ENCODE peak calls at places on chromosomes 1 and 21, in four cellular contexts. X is activated naive CD4-positive, alpha-beta T cell; L is NCI-H345; O is prostate gland. Q is an unnamed sample.

GRCh38 chr1:16153999-16154673 is 1.7 kb downstream of the EPHA2 start:
- DNase-seq in X (no peak), L (no peak), O (no peak), Q (no peak)

GRCh38 chr1:15016001-15016400 is 137.5 kb upstream of the TMEM51 start:
- DNase-seq in X (no peak), L (no peak), O (no peak), Q (no peak)

GRCh38 chr21:41763398-41763931 is 3.4 kb downstream of the RIPK4 start:
- DNase-seq in X (no peak), L (no peak), O (peak; percentile 63), Q (peak; percentile 39)

GRCh38 chr1:53999920-54000319 is 18.1 kb downstream of the LDLRAD1 start:
- DNase-seq in X (no peak), L (no peak), O (no peak), Q (no peak)

GRCh38 chr1:39694026-39694425 is 2.8 kb upstream of the HPCAL4 start:
- DNase-seq in X (no peak), L (no peak), O (no peak), Q (no peak)

GRCh38 chr1:156869455-156869854 is 8.8 kb downstream of the NTRK1 start:
- DNase-seq in X (no peak), L (no peak), O (no peak), Q (no peak)

GRCh38 chr1:22747021-22747734 is 36.5 kb downstream of the EPHB2 start:
- DNase-seq in X (no peak), L (no peak), O (no peak), Q (no peak)

GRCh38 chr21:43842742-43843141 is 22.3 kb upstream of the AGPAT3 start:
- DNase-seq in X (no peak), L (no peak), O (no peak), Q (no peak)

GRCh38 chr1:84062496-84062895 is 63.6 kb upstream of the TTLL7 start:
- DNase-seq in X (no peak), L (no peak), O (no peak), Q (no peak)

GRCh38 chr1:211468595-211468994 is 23.4 kb downstream of the RD3 start:
- DNase-seq in X (no peak), L (no peak), O (no peak), Q (no peak)

GRCh38 chr21:33157303-33157702 is 72.4 kb upstream of the IFNAR2 start:
- DNase-seq in X (no peak), L (no peak), O (no peak), Q (no peak)

GRCh38 chr1:24294757-24295371 is 24.3 kb upstream of the GRHL3 start:
- DNase-seq in X (no peak), L (no peak), O (peak; percentile 76), Q (no peak)

GRCh38 chr1:176252191-176252590 is 45.1 kb upstream of the COP1 start:
- DNase-seq in X (no peak), L (no peak), O (no peak), Q (no peak)

GRCh38 chr1:202061055-202061454 is 50.7 kb downstream of the ELF3 start:
- DNase-seq in X (no peak), L (no peak), O (no peak), Q (no peak)

GRCh38 chr1:1360511-1361169 is 2.3 kb upstream of the MXRA8 start:
- DNase-seq in X (no peak), L (no peak), O (no peak), Q (no peak)

GRCh38 chr1:169321539-169321938 is 46.1 kb downstream of the NME7 start:
- DNase-seq in X (no peak), L (no peak), O (no peak), Q (no peak)

GRCh38 chr21:25658427-25658980 is 19.4 kb downstream of the JAM2 start:
- DNase-seq in X (no peak), L (no peak), O (no peak), Q (no peak)

GRCh38 chr1:91559046-91559750 is 58.5 kb downstream of the CDC7 start:
- DNase-seq in X (no peak), L (no peak), O (no peak), Q (no peak)

GRCh38 chr1:197915797-197916686 is 1.1 kb upstream of the LHX9 start:
- DNase-seq in X (no peak), L (peak; percentile 82), O (no peak), Q (peak; percentile 87)

GRCh38 chr1:114558548-114558947 is 22.9 kb downstream of the BCAS2 start:
- DNase-seq in X (no peak), L (no peak), O (no peak), Q (no peak)

GRCh38 chr21:34280987-34281386 is 82.8 kb upstream of the KCNE2 start:
- DNase-seq in X (no peak), L (no peak), O (no peak), Q (no peak)

GRCh38 chr21:15121655-15122120 is 56.9 kb upstream of the NRIP1 start:
- DNase-seq in X (no peak), L (no peak), O (no peak), Q (no peak)

GRCh38 chr1:201461193-201461657 is 7.8 kb downstream of the PHLDA3 start:
- DNase-seq in X (no peak), L (no peak), O (peak; percentile 91), Q (no peak)

GRCh38 chr1:62841587-62842169 is 57.7 kb downstream of the ATG4C start:
- DNase-seq in X (no peak), L (peak; percentile 69), O (peak; percentile 44), Q (peak; percentile 54)

GRCh38 chr1:211566431-211567025 is 12.4 kb downstream of the SLC30A1 start:
- DNase-seq in X (no peak), L (no peak), O (no peak), Q (no peak)

GRCh38 chr1:212669102-212669501 is 30.5 kb downstream of the BATF3 start:
- DNase-seq in X (no peak), L (no peak), O (no peak), Q (no peak)

GRCh38 chr1:172041689-172042088 is 200.4 kb downstream of the DNM3 start:
- DNase-seq in X (no peak), L (no peak), O (no peak), Q (no peak)

GRCh38 chr1:114462341-114462740 is 48.7 kb downstream of the TRIM33 start:
- DNase-seq in X (no peak), L (no peak), O (no peak), Q (no peak)

GRCh38 chr1:162471290-162471853 is 26.2 kb upstream of the UHMK1 start:
- DNase-seq in X (no peak), L (no peak), O (no peak), Q (no peak)

GRCh38 chr1:184482113-184482512 is 95.3 kb downstream of the C1orf21 start:
- DNase-seq in X (no peak), L (no peak), O (no peak), Q (no peak)

GRCh38 chr1:217495249-217495648 is 135.6 kb downstream of the GPATCH2 start:
- DNase-seq in X (no peak), L (no peak), O (no peak), Q (no peak)